ENCODE peak calls at places on chromosome X, in five cellular contexts. One of them, this sample, is unnamed.

GRCh38 chrX:110836982-110837381 is 41.4 kb upstream of the CHRDL1 start:
- DNase-seq in mesendoderm: peak; percentile 51
- DNase-seq in neuronal stem cell: no peak
- DNase-seq in IMR-90: no peak
- DNase-seq in H9: peak; percentile 79
- DNase-seq in this sample: no peak

GRCh38 chrX:107449490-107450175 is at the start of gene FRMPD3:
- DNase-seq in neuronal stem cell: peak; percentile 4
- DNase-seq in H9: peak; percentile 47
- DNase-seq in IMR-90: no peak
- DNase-seq in mesendoderm: no peak
- DNase-seq in this sample: no peak

GRCh38 chrX:102863735-102864134 is 73.3 kb upstream of the RAB40AL start:
- DNase-seq in mesendoderm: peak; percentile 76
- DNase-seq in IMR-90: peak; percentile 74
- DNase-seq in neuronal stem cell: peak; percentile 62
- DNase-seq in H9: peak; percentile 66
- DNase-seq in this sample: peak; percentile 36

GRCh38 chrX:30659421-30659820 is 6.2 kb downstream of the GK start:
- DNase-seq in neuronal stem cell: no peak
- DNase-seq in mesendoderm: no peak
- DNase-seq in H9: no peak
- DNase-seq in IMR-90: peak; percentile 95
- DNase-seq in this sample: no peak

GRCh38 chrX:153635788-153636668 is 11.0 kb upstream of the DUSP9 start:
- DNase-seq in neuronal stem cell: no peak
- DNase-seq in IMR-90: no peak
- DNase-seq in H9: peak; percentile 86
- DNase-seq in mesendoderm: peak; percentile 79
- DNase-seq in this sample: peak; percentile 31

GRCh38 chrX:137565921-137566745 is at the start of gene ZIC3:
- DNase-seq in mesendoderm: peak; percentile 91
- DNase-seq in IMR-90: no peak
- DNase-seq in H9: peak; percentile 88
- DNase-seq in neuronal stem cell: no peak
- DNase-seq in this sample: peak; percentile 84

GRCh38 chrX:5080812-5081211 is 1147.9 kb downstream of the NLGN4X start:
- DNase-seq in H9: no peak
- DNase-seq in mesendoderm: no peak
- DNase-seq in IMR-90: no peak
- DNase-seq in neuronal stem cell: no peak
- DNase-seq in this sample: no peak

GRCh38 chrX:75226280-75226679 is 47.6 kb upstream of the UPRT start:
- DNase-seq in H9: no peak
- DNase-seq in neuronal stem cell: no peak
- DNase-seq in mesendoderm: peak; percentile 61
- DNase-seq in IMR-90: no peak
- DNase-seq in this sample: no peak

GRCh38 chrX:124033821-124034220 is 72.3 kb downstream of the STAG2 start:
- DNase-seq in IMR-90: peak; percentile 61
- DNase-seq in mesendoderm: no peak
- DNase-seq in H9: no peak
- DNase-seq in neuronal stem cell: no peak
- DNase-seq in this sample: no peak

GRCh38 chrX:49250066-49250465 is 14.4 kb downstream of the FOXP3 start:
- DNase-seq in neuronal stem cell: no peak
- DNase-seq in IMR-90: no peak
- DNase-seq in H9: no peak
- DNase-seq in mesendoderm: no peak
- DNase-seq in this sample: no peak

GRCh38 chrX:24268786-24269185 is 45.1 kb downstream of the SUPT20HL2 start:
- DNase-seq in neuronal stem cell: no peak
- DNase-seq in H9: no peak
- DNase-seq in mesendoderm: no peak
- DNase-seq in IMR-90: no peak
- DNase-seq in this sample: no peak

GRCh38 chrX:1384738-1385250 is 7.1 kb downstream of the SLC25A6 start:
- DNase-seq in IMR-90: no peak
- DNase-seq in H9: no peak
- DNase-seq in mesendoderm: no peak
- DNase-seq in neuronal stem cell: no peak
- DNase-seq in this sample: no peak

GRCh38 chrX:130114141-130114561 is 3.9 kb upstream of the ELF4 start:
- DNase-seq in IMR-90: peak; percentile 19
- DNase-seq in neuronal stem cell: no peak
- DNase-seq in mesendoderm: no peak
- DNase-seq in H9: no peak
- DNase-seq in this sample: no peak

GRCh38 chrX:155876704-155877103 is 4.4 kb upstream of the VAMP7 start:
- DNase-seq in mesendoderm: no peak
- DNase-seq in IMR-90: no peak
- DNase-seq in H9: no peak
- DNase-seq in neuronal stem cell: no peak
- DNase-seq in this sample: no peak

GRCh38 chrX:131910565-131910964 is 112.5 kb upstream of the STK26 start:
- DNase-seq in mesendoderm: no peak
- DNase-seq in neuronal stem cell: no peak
- DNase-seq in H9: no peak
- DNase-seq in IMR-90: no peak
- DNase-seq in this sample: no peak

GRCh38 chrX:41522071-41522470 is 74.9 kb downstream of the NYX start:
- DNase-seq in H9: no peak
- DNase-seq in neuronal stem cell: no peak
- DNase-seq in mesendoderm: peak; percentile 8
- DNase-seq in IMR-90: no peak
- DNase-seq in this sample: no peak
- H2BK5ac ChIP-seq in H9: no peak overlapping the region
- H2BK5ac ChIP-seq in neuronal stem cell: no peak overlapping the region
- H2BK5ac ChIP-seq in mesendoderm: no peak overlapping the region
- H2BK5ac ChIP-seq in IMR-90: no peak overlapping the region
- H2BK5ac ChIP-seq in this sample: no peak overlapping the region

GRCh38 chrX:47297874-47298273 is 65.1 kb downstream of the USP11 start:
- DNase-seq in IMR-90: no peak
- DNase-seq in H9: no peak
- DNase-seq in neuronal stem cell: no peak
- DNase-seq in mesendoderm: peak; percentile 12
- DNase-seq in this sample: no peak
- H2BK5ac ChIP-seq in IMR-90: no peak overlapping the region
- H2BK5ac ChIP-seq in H9: no peak overlapping the region
- H2BK5ac ChIP-seq in neuronal stem cell: no peak overlapping the region
- H2BK5ac ChIP-seq in mesendoderm: no peak overlapping the region
- H2BK5ac ChIP-seq in this sample: no peak overlapping the region

DNA sequence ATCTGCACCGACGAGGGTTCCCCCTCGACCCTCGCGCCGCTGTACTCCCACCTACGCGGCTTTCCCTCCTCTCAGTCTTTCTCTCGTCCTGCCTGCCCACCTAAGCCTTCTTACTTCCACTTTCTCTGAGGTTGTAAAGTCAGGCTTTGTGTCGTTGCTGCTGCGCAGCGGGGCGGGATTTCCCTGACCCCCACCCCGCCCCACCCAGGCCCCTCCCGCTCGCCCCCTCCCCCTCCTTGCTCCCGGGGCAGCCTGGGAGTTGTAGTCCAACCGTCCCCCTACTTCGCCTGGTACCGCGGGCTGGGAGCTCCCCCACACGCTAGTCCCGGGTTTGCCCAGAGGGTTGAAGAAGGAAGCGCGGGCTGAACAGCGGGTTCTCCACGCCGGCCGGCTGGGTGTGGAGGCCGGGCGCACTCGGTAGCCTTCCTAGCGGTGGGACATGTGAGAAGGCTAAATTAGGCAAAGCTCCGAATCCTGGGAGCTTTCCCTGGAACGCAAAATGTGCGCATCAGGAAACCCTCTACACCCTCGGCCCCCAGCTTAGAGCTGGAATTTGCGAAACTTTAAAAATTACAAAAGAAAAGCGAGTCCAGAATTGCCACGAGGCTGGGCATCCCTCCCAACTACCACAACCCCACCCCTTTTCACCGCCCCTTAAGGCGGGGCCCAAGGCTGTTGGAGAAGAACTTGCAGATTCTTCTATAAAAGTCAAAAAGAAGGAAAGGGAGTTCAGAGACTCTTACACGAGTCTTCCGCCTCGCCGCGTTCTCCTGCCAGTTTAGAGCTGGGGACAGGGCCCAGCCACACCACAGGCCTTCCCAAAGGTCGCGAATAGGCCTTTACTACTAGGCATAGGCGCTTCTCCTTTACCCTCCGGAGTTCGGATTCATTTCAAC is at the start of gene ATP11C:
- DNase-seq in neuronal stem cell: peak; percentile 74
- DNase-seq in mesendoderm: peak; percentile 91
- DNase-seq in H9: peak; percentile 82
- DNase-seq in IMR-90: peak; percentile 83
- DNase-seq in this sample: peak; percentile 56
- H2BK5ac ChIP-seq in neuronal stem cell: peak within 1 kb of the TSS; percentile 13
- H2BK5ac ChIP-seq in mesendoderm: no peak within 1 kb of the TSS
- H2BK5ac ChIP-seq in H9: no peak within 1 kb of the TSS
- H2BK5ac ChIP-seq in IMR-90: peak within 1 kb of the TSS; percentile 81
- H2BK5ac ChIP-seq in this sample: peak within 1 kb of the TSS; percentile 66

GRCh38 chrX:69095260-69095659 is 70.0 kb downstream of the PJA1 start:
- DNase-seq in H9: no peak
- DNase-seq in IMR-90: no peak
- DNase-seq in neuronal stem cell: no peak
- DNase-seq in mesendoderm: peak; percentile 34
- DNase-seq in this sample: no peak
- H2BK5ac ChIP-seq in H9: no peak overlapping the region
- H2BK5ac ChIP-seq in IMR-90: no peak overlapping the region
- H2BK5ac ChIP-seq in neuronal stem cell: no peak overlapping the region
- H2BK5ac ChIP-seq in mesendoderm: no peak overlapping the region
- H2BK5ac ChIP-seq in this sample: no peak overlapping the region

DNA sequence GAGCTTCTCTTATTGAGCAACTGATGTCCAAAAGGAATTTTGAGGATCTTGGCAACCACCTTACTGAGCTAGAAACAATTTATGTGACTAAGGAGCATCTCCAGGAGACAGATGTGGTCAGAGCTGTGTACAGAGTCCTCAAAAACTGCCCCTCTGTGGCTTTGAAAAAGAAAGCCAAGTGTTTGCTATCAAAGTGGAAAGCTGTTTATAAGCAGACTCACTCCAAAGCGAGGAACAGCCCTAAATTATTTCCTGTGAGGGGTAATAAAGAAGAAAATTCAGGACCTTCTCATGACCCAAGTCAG is 9.5 kb downstream of the TCEANC start:
- DNase-seq in neuronal stem cell: no peak
- DNase-seq in mesendoderm: no peak
- DNase-seq in IMR-90: peak; percentile 67
- DNase-seq in H9: no peak
- DNase-seq in this sample: no peak
- H2BK5ac ChIP-seq in neuronal stem cell: no peak overlapping the region
- H2BK5ac ChIP-seq in mesendoderm: no peak overlapping the region
- H2BK5ac ChIP-seq in IMR-90: no peak overlapping the region
- H2BK5ac ChIP-seq in H9: no peak overlapping the region
- H2BK5ac ChIP-seq in this sample: no peak overlapping the region